ENCODE peak calls at places on chromosome 3, in five cellular contexts. L, A, E, T and X are unnamed samples. For H3K36me3, the result is how much of the 10 kb centered on the place peaks cover.

GRCh38 chr3:17154941-17155340 is 270.2 kb downstream of the PLCL2 start:
- DNase-seq in E (no peak), L (no peak), A (no peak), T (no peak), X (no peak)

GRCh38 chr3:10308678-10309077 is 12.2 kb downstream of the SEC13 start:
- DNase-seq in T (no peak), A (no peak), E (no peak), L (no peak), X (no peak)

GRCh38 chr3:193743702-193744047 is 150.7 kb downstream of the OPA1 start:
- DNase-seq in T (no peak), L (no peak), A (no peak), E (no peak), X (no peak)

GRCh38 chr3:86708908-86709307 is 282.0 kb downstream of the VGLL3 start:
- DNase-seq in E (no peak), T (no peak), L (no peak), A (no peak), X (no peak)

GRCh38 chr3:14210843-14211594 is 32.4 kb downstream of the LSM3 start:
- DNase-seq in T (no peak), E (no peak), A (no peak), L (no peak), X (no peak)

GRCh38 chr3:151135548-151136337 is 50.3 kb downstream of the MED12L start:
- DNase-seq in L (peak), A (no peak), E (no peak), T (no peak), X (peak)

GRCh38 chr3:141602706-141603105 is 115.9 kb downstream of the RASA2 start:
- DNase-seq in L (no peak), T (no peak), E (no peak), A (no peak), X (no peak)

GRCh38 chr3:129278970-129279906 is 568 bp downstream of the HMCES start:
- DNase-seq in T (peak), L (peak), A (peak), E (peak), X (peak)

GRCh38 chr3:50600841-50601591 is 10.6 kb downstream of the CISH start:
- DNase-seq in A (peak), L (peak), T (no peak), E (peak), X (peak)

GRCh38 chr3:72446406-72447058 is 401.7 kb downstream of the SHQ1 start:
- DNase-seq in A (no peak), T (no peak), L (peak), E (no peak), X (peak)

GRCh38 chr3:38602576-38603250 is 46.8 kb downstream of the SCN5A start:
- DNase-seq in L (no peak), A (no peak), T (no peak), E (no peak), X (no peak)

GRCh38 chr3:45936261-45936660 is 7.0 kb upstream of the CXCR6 start:
- DNase-seq in L (no peak), T (no peak), A (no peak), E (no peak), X (no peak)

GRCh38 chr3:36372534-36372935 is 7.8 kb upstream of the STAC start:
- DNase-seq in T (no peak), E (no peak), A (no peak), L (no peak), X (no peak)

GRCh38 chr3:53255360-53255774 is 455 bp downstream of the TKT start:
- DNase-seq in T (no peak), L (peak), E (no peak), A (peak), X (no peak)

GRCh38 chr3:10198761-10199688 is 34.3 kb downstream of the IRAK2 start:
- DNase-seq in E (no peak), A (peak), T (no peak), L (peak), X (no peak)

GRCh38 chr3:80051602-80051962 is 283.8 kb upstream of the ROBO1 start:
- DNase-seq in E (no peak), T (no peak), A (no peak), L (no peak), X (no peak)

GRCh38 chr3:159948423-159949140 is 40.1 kb upstream of the IL12A start:
- DNase-seq in E (no peak), T (no peak), L (no peak), A (no peak), X (no peak)

GRCh38 chr3:8550619-8551018 is 49.0 kb downstream of the LMCD1 start:
- DNase-seq in A (no peak), T (no peak), L (no peak), E (no peak), X (no peak)

GRCh38 chr3:100159564-100160153 is 45.4 kb upstream of the FILIP1L start:
- DNase-seq in T (no peak), L (no peak), A (no peak), E (no peak), X (no peak)

GRCh38 chr3:112888388-112889085 is 41.9 kb upstream of the CD200R1L start:
- DNase-seq in E (no peak), T (no peak), A (no peak), L (no peak), X (no peak)

GRCh38 chr3:100538339-100538706 is 45.9 kb downstream of the TMEM45A start:
- DNase-seq in A (no peak), T (no peak), E (no peak), L (no peak), X (no peak)

GRCh38 chr3:178845446-178846118 is 226.0 kb downstream of the ZMAT3 start:
- DNase-seq in E (no peak), T (no peak), A (no peak), L (no peak), X (no peak)

GRCh38 chr3:71478568-71478967 is 105.0 kb downstream of the FOXP1 start:
- DNase-seq in L (no peak), E (no peak), T (no peak), A (no peak), X (peak)

GRCh38 chr3:134827213-134827612 is 32.2 kb downstream of the EPHB1 start:
- DNase-seq in A (no peak), L (no peak), E (no peak), T (no peak), X (no peak)

GRCh38 chr3:141710888-141711616 is 27.0 kb upstream of the RNF7 start:
- DNase-seq in A (no peak), T (no peak), E (peak), L (no peak), X (peak)

GRCh38 chr3:5011555-5012256 is 32.5 kb downstream of the BHLHE40 start:
- DNase-seq in A (no peak), T (no peak), L (no peak), E (no peak), X (no peak)

DNA sequence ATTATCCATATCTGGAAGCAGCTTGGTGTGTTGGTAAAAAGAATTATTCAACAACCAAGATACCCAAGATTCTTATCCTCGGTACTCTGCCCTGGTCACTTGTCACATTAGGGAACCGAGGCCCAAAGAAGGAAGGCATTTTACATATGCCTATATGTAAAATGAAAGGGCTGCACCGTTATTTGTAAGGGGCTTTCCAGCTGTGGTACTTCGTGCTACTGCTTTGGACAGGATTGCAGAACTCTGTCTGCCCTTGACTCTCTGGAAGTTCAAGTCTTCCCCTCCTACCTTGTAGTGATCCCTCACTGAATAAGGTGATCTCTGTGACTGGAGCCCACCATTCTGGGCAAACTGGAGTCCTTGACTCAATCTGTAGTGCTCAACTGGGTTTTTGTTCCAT is 198.9 kb upstream of the TOPAZ1 start:
- DNase-seq in E (no peak), T (no peak), L (no peak), A (no peak), X (no peak)
- TF ChIP-seq POLR2A in E (no peak), T (no peak), L (no peak), A (no peak), X (no peak)

GRCh38 chr3:66198437-66199088 is 22.2 kb upstream of the SLC25A26 start:
- DNase-seq in E (no peak), A (no peak), L (no peak), T (no peak), X (no peak)

GRCh38 chr3:66199089-66199473 is 21.7 kb upstream of the SLC25A26 start:
- DNase-seq in L (no peak), E (no peak), A (no peak), T (no peak), X (no peak)

GRCh38 chr3:66195347-66195783 is 25.4 kb upstream of the SLC25A26 start:
- DNase-seq in L (peak), A (peak), E (peak), T (peak), X (peak)

GRCh38 chr3:66200147-66200546 is 20.7 kb upstream of the SLC25A26 start:
- DNase-seq in L (peak), A (no peak), T (no peak), E (no peak), X (no peak)

GRCh38 chr3:66196633-66197032 is 24.2 kb upstream of the SLC25A26 start:
- DNase-seq in L (no peak), T (no peak), A (no peak), E (no peak), X (no peak)
- TF ChIP-seq CTCF in L (no peak), T (no peak), A (no peak), E (no peak), X (peak)

DNA sequence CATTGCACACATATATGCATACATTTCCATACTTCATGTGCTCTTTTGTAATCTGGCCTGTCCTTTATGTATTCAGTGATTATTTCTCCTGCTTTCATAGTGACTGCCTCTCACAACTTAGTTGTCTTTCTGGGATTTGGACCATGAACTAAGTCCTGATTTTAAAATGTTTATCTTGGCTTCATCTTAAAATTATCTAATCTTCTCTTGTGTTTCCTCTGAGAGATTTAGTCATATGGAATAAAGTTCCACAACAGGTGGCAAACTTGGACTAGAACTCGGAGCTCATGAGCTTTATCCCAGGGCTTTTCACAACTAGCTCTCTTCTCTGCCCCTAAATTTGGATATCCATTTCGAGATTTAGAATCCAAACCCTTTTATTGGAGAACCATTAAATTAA is 44.3 kb downstream of the U2SURP start:
- DNase-seq in T (no peak), E (no peak), L (no peak), A (no peak), X (no peak)
- H3K36me3 ChIP-seq in T (under half), E (under half), L (half or more), A (under half), X (under half)

GRCh38 chr3:170813261-170813660 is 56.7 kb downstream of the RPL22L1 start:
- DNase-seq in E (no peak), T (no peak), L (no peak), A (no peak), X (no peak)

GRCh38 chr3:170811515-170811914 is 58.5 kb downstream of the RPL22L1 start:
- DNase-seq in L (no peak), A (no peak), E (peak), T (no peak), X (no peak)

GRCh38 chr3:170809021-170809974 is 60.7 kb downstream of the RPL22L1 start:
- DNase-seq in A (peak), T (no peak), E (peak), L (no peak), X (peak)

GRCh38 chr3:170809975-170810357 is 60.0 kb downstream of the RPL22L1 start:
- DNase-seq in L (no peak), T (no peak), A (no peak), E (no peak), X (no peak)

GRCh38 chr3:170811928-170812591 is 57.9 kb downstream of the RPL22L1 start:
- DNase-seq in L (peak), E (peak), T (peak), A (peak), X (peak)
- TF ChIP-seq POLR2A in L (no peak), E (no peak), T (no peak), A (no peak), X (no peak)

GRCh38 chr3:41574900-41575299 is 375.6 kb downstream of the CTNNB1 start:
- DNase-seq in A (no peak), T (no peak), E (no peak), L (no peak), X (no peak)
- TF ChIP-seq CTCF in A (no peak), T (peak), E (no peak), L (no peak), X (no peak)

GRCh38 chr3:49120438-49121135 is at the start of gene USP19:
- DNase-seq in E (peak), T (peak), A (peak), L (peak), X (peak)
- H3K36me3 ChIP-seq in E (under half), T (under half), A (under half), L (half or more), X (under half)